ENCODE peak calls at places on chromosomes 6 and 20, in four cellular contexts. L is NCI-H510A; M is WTC11; Y is stimulated activated CD8-positive, alpha-beta memory T cell treated with anti-CD3 and anti-CD28 coated beads, Interleukin-15, amount 100 ng/mL, for 24 hours. H is an unnamed sample.

GRCh38 chr6:31927868-31928671 is 553 bp downstream of the C2 start:
- DNase-seq in Y (no peak), L (no peak), M (no peak), H (no peak)

GRCh38 chr20:15610700-15611277 is 962.5 kb downstream of the KIF16B start:
- DNase-seq in L (no peak), Y (no peak), M (no peak), H (no peak)

GRCh38 chr6:137019476-137020272 is 25.1 kb downstream of the IL20RA start:
- DNase-seq in L (no peak), M (no peak), Y (no peak), H (no peak)

GRCh38 chr6:164034602-164035140 is 620.2 kb downstream of the QKI start:
- DNase-seq in M (no peak), L (no peak), Y (no peak), H (no peak)

GRCh38 chr20:41168281-41169183 is 31.2 kb downstream of the PLCG1 start:
- DNase-seq in M (no peak), L (no peak), Y (no peak), H (no peak)

GRCh38 chr6:37141291-37142046 is 28.5 kb upstream of the PIM1 start:
- DNase-seq in Y (no peak), M (peak), L (no peak), H (no peak)

GRCh38 chr20:37378785-37379598 is 33.1 kb downstream of the SRC start:
- DNase-seq in Y (no peak), L (no peak), M (no peak), H (no peak)

GRCh38 chr20:33783818-33784217 is 27.3 kb upstream of the CHMP4B start:
- DNase-seq in Y (no peak), L (no peak), M (no peak), H (no peak)

GRCh38 chr20:9756660-9757059 is 82.2 kb downstream of the PAK5 start:
- DNase-seq in L (no peak), Y (no peak), M (no peak), H (no peak)

GRCh38 chr6:43231735-43232450 is 2.6 kb upstream of the DNPH1 start:
- DNase-seq in M (no peak), Y (no peak), L (no peak), H (no peak)

H was measured in NCI-H187.